ENCODE peak calls at places on chromosomes 11 and 22, in four cellular contexts. G, K, W and N are unnamed samples.

GRCh38 chr11:72971611-72972010 is 157.4 kb downstream of the ATG16L2 start:
- DNase-seq in G (no peak), K (no peak), W (no peak), N (no peak)

GRCh38 chr11:27921472-27921871 is 186.5 kb downstream of the KIF18A start:
- DNase-seq in G (no peak), K (no peak), W (no peak), N (no peak)

GRCh38 chr22:36419177-36419911 is 31.6 kb upstream of the MYH9 start:
- DNase-seq in G (peak; percentile 90), K (no peak), W (peak; percentile 38), N (no peak)

GRCh38 chr11:10605941-10606381 is 37.5 kb upstream of the LYVE1 start:
- DNase-seq in G (peak; percentile 88), K (no peak), W (no peak), N (no peak)

GRCh38 chr11:63683133-63683991 is 2.1 kb downstream of the RTN3 start:
- DNase-seq in G (peak; percentile 60), K (no peak), W (no peak), N (no peak)

GRCh38 chr11:117658809-117659208 is 138.2 kb downstream of the DSCAML1 start:
- DNase-seq in G (no peak), K (no peak), W (no peak), N (no peak)

GRCh38 chr11:8683115-8683807 is 669 bp downstream of the RPL27A start:
- DNase-seq in G (no peak), K (peak; percentile 13), W (no peak), N (no peak)

GRCh38 chr11:1150095-1150494 is 7.7 kb upstream of the MUC5AC start:
- DNase-seq in G (no peak), K (no peak), W (no peak), N (no peak)

GRCh38 chr11:86678296-86678695 is 5.9 kb upstream of the ME3 start:
- DNase-seq in G (no peak), K (no peak), W (no peak), N (no peak)

GRCh38 chr22:21451545-21452520 is 15.4 kb upstream of the TMEM191C start:
- DNase-seq in G (no peak), K (no peak), W (peak; percentile 5), N (no peak)

GRCh38 chr11:104661901-104662300 is 236.4 kb downstream of the CASP12 start:
- DNase-seq in G (no peak), K (no peak), W (no peak), N (no peak)

GRCh38 chr22:36493690-36494110 is 12.3 kb upstream of the TXN2 start:
- DNase-seq in G (no peak), K (no peak), W (no peak), N (no peak)

GRCh38 chr11:76689313-76689712 is 18.8 kb upstream of the LRRC32 start:
- DNase-seq in G (no peak), K (no peak), W (no peak), N (no peak)

GRCh38 chr22:19106886-19107729 is 15.1 kb downstream of the DGCR2 start:
- DNase-seq in G (no peak), K (no peak), W (no peak), N (no peak)

GRCh38 chr22:17569971-17570511 is 6.7 kb downstream of the SLC25A18 start:
- DNase-seq in G (peak; percentile 72), K (no peak), W (no peak), N (no peak)

GRCh38 chr22:44357296-44357961 is 44.7 kb upstream of the SHISAL1 start:
- DNase-seq in G (no peak), K (no peak), W (no peak), N (no peak)

GRCh38 chr22:49300241-49300640 is 527.4 kb downstream of the BRD1 start:
- DNase-seq in G (no peak), K (no peak), W (no peak), N (no peak)

GRCh38 chr22:46369716-46370583 is 34.4 kb downstream of the TRMU start:
- DNase-seq in G (no peak), K (no peak), W (no peak), N (no peak)

GRCh38 chr11:110069158-110069737 is 23.9 kb upstream of the ZC3H12C start:
- DNase-seq in G (peak; percentile 89), K (no peak), W (no peak), N (no peak)

GRCh38 chr11:105042178-105042577 is 3.0 kb downstream of the CARD16 start:
- DNase-seq in G (no peak), K (no peak), W (no peak), N (no peak)

GRCh38 chr11:21460082-21460481 is 732.8 kb upstream of the ANO5 start:
- DNase-seq in G (no peak), K (no peak), W (no peak), N (no peak)

GRCh38 chr11:133479209-133479608 is 53.1 kb downstream of the OPCML start:
- DNase-seq in G (no peak), K (no peak), W (no peak), N (no peak)

GRCh38 chr11:79040348-79040747 is 400.5 kb downstream of the TENM4 start:
- DNase-seq in G (peak; percentile 56), K (no peak), W (no peak), N (no peak)

GRCh38 chr11:119092880-119093665 is 8.4 kb downstream of the HMBS start:
- DNase-seq in G (peak; percentile 34), K (no peak), W (no peak), N (no peak)

GRCh38 chr11:87451400-87451799 is 413.7 kb downstream of the TMEM135 start:
- DNase-seq in G (no peak), K (no peak), W (no peak), N (no peak)

GRCh38 chr22:33108037-33108436 is 49.9 kb upstream of the SYN3 start:
- DNase-seq in G (no peak), K (no peak), W (no peak), N (no peak)

GRCh38 chr22:27975381-27976013 is 56.4 kb upstream of the PITPNB start:
- DNase-seq in G (no peak), K (no peak), W (no peak), N (no peak)